ENCODE peak calls at places on chromosomes 13 and 19, in four cellular contexts. One of them, this sample, is unnamed.

GRCh38 chr13:50594276-50594970 is 249.1 kb downstream of the DLEU7 start:
- DNase-seq in heart right ventricle: no peak
- DNase-seq in KG1: peak; percentile 58
- DNase-seq in kidney glomerular epithelial cell: no peak
- DNase-seq in this sample: no peak

GRCh38 chr19:30608471-30608870 is 236.3 kb downstream of the ZNF536 start:
- DNase-seq in heart right ventricle: no peak
- DNase-seq in KG1: no peak
- DNase-seq in kidney glomerular epithelial cell: no peak
- DNase-seq in this sample: no peak

GRCh38 chr13:23656637-23657036 is 86.4 kb downstream of the TNFRSF19 start:
- DNase-seq in heart right ventricle: no peak
- DNase-seq in kidney glomerular epithelial cell: no peak
- DNase-seq in KG1: no peak
- DNase-seq in this sample: no peak

GRCh38 chr13:44313674-44314073 is 60.0 kb upstream of the SERP2 start:
- DNase-seq in kidney glomerular epithelial cell: peak; percentile 86
- DNase-seq in KG1: no peak
- DNase-seq in heart right ventricle: no peak
- DNase-seq in this sample: peak; percentile 61

GRCh38 chr19:42445948-42446347 is 3.2 kb upstream of the CXCL17 start:
- DNase-seq in heart right ventricle: no peak
- DNase-seq in KG1: no peak
- DNase-seq in kidney glomerular epithelial cell: no peak
- DNase-seq in this sample: no peak

GRCh38 chr13:71879129-71879535 is 12.1 kb upstream of the DACH1 start:
- DNase-seq in heart right ventricle: no peak
- DNase-seq in KG1: peak; percentile 47
- DNase-seq in kidney glomerular epithelial cell: peak; percentile 30
- DNase-seq in this sample: peak; percentile 41

GRCh38 chr19:13834308-13834790 is 39.1 kb downstream of the ZSWIM4 start:
- DNase-seq in heart right ventricle: no peak
- DNase-seq in kidney glomerular epithelial cell: peak; percentile 57
- DNase-seq in KG1: no peak
- DNase-seq in this sample: peak; percentile 38

GRCh38 chr13:110575322-110576069 is 14.0 kb upstream of the RAB20 start:
- DNase-seq in heart right ventricle: peak; percentile 23
- DNase-seq in kidney glomerular epithelial cell: no peak
- DNase-seq in KG1: peak; percentile 31
- DNase-seq in this sample: no peak

GRCh38 chr13:113947321-113948033 is 26.4 kb downstream of the C13orf46 start:
- DNase-seq in KG1: no peak
- DNase-seq in kidney glomerular epithelial cell: peak; percentile 26
- DNase-seq in heart right ventricle: no peak
- DNase-seq in this sample: no peak

GRCh38 chr19:52735734-52736133 is 890 bp upstream of the ZNF611 start:
- DNase-seq in heart right ventricle: peak; percentile 76
- DNase-seq in kidney glomerular epithelial cell: peak; percentile 79
- DNase-seq in KG1: no peak
- DNase-seq in this sample: no peak

GRCh38 chr13:41254902-41255301 is 8.5 kb downstream of the MTRF1 start:
- DNase-seq in KG1: no peak
- DNase-seq in kidney glomerular epithelial cell: no peak
- DNase-seq in heart right ventricle: no peak
- DNase-seq in this sample: no peak

GRCh38 chr19:53898680-53899341 is 10.3 kb upstream of the CACNG7 start:
- DNase-seq in KG1: no peak
- DNase-seq in kidney glomerular epithelial cell: no peak
- DNase-seq in heart right ventricle: no peak
- DNase-seq in this sample: no peak

GRCh38 chr13:47279956-47280355 is 383.1 kb upstream of the HTR2A start:
- DNase-seq in kidney glomerular epithelial cell: no peak
- DNase-seq in KG1: no peak
- DNase-seq in heart right ventricle: no peak
- DNase-seq in this sample: no peak

GRCh38 chr19:2744113-2744512 is 4.3 kb upstream of the SLC39A3 start:
- DNase-seq in heart right ventricle: no peak
- DNase-seq in kidney glomerular epithelial cell: no peak
- DNase-seq in KG1: no peak
- DNase-seq in this sample: no peak

GRCh38 chr19:1000095-1000494 is at the start of gene GRIN3B:
- DNase-seq in kidney glomerular epithelial cell: no peak
- DNase-seq in KG1: peak; percentile 15
- DNase-seq in heart right ventricle: peak; percentile 50
- DNase-seq in this sample: peak; percentile 60

GRCh38 chr13:103694033-103694432 is 627.8 kb upstream of the SLC10A2 start:
- DNase-seq in kidney glomerular epithelial cell: no peak
- DNase-seq in KG1: no peak
- DNase-seq in heart right ventricle: no peak
- DNase-seq in this sample: no peak

GRCh38 chr19:40809358-40810086 is 10.5 kb downstream of the EGLN2 start:
- DNase-seq in kidney glomerular epithelial cell: no peak
- DNase-seq in KG1: no peak
- DNase-seq in heart right ventricle: no peak
- DNase-seq in this sample: no peak

GRCh38 chr13:71935166-71935840 is 68.3 kb upstream of the DACH1 start:
- DNase-seq in kidney glomerular epithelial cell: peak; percentile 53
- DNase-seq in heart right ventricle: no peak
- DNase-seq in KG1: no peak
- DNase-seq in this sample: no peak

GRCh38 chr19:13796301-13797057 is 1.2 kb downstream of the ZSWIM4 start:
- DNase-seq in kidney glomerular epithelial cell: peak; percentile 93
- DNase-seq in heart right ventricle: peak; percentile 70
- DNase-seq in KG1: no peak
- DNase-seq in this sample: peak; percentile 93

GRCh38 chr19:33394723-33395560 is 21.4 kb downstream of the CEBPG start:
- DNase-seq in kidney glomerular epithelial cell: no peak
- DNase-seq in KG1: no peak
- DNase-seq in heart right ventricle: no peak
- DNase-seq in this sample: no peak

GRCh38 chr13:59211636-59212035 is 952.1 kb downstream of the DIAPH3 start:
- DNase-seq in KG1: no peak
- DNase-seq in heart right ventricle: no peak
- DNase-seq in kidney glomerular epithelial cell: no peak
- DNase-seq in this sample: no peak

GRCh38 chr13:98798849-98799645 is 46.6 kb upstream of the SLC15A1 start:
- DNase-seq in kidney glomerular epithelial cell: no peak
- DNase-seq in heart right ventricle: no peak
- DNase-seq in KG1: no peak
- DNase-seq in this sample: no peak

This sample was measured in ACHN.